ENCODE peak calls at places on chromosomes 6 and 20, in six cellular contexts. Z is psoas muscle, J is OCI-LY7, P is foreskin fibroblast, Q is A549, U is PC-9. X is an unnamed sample.

GRCh38 chr6:30361661-30362060 is 16.7 kb downstream of the RPP21 start:
- DNase-seq in Z (no peak), J (no peak), P (no peak), Q (no peak), U (no peak), X (no peak)

GRCh38 chr6:15417811-15418210 is 171.9 kb downstream of the JARID2 start:
- DNase-seq in Z (no peak), J (no peak), P (no peak), Q (no peak), U (peak; percentile 72), X (no peak)

GRCh38 chr6:6712258-6712978 is 123.9 kb downstream of the LY86 start:
- DNase-seq in Z (no peak), J (no peak), P (peak; percentile 73), Q (peak; percentile 83), U (peak; percentile 96), X (peak; percentile 50)

GRCh38 chr20:53773792-53774371 is 180.2 kb upstream of the ZNF217 start:
- DNase-seq in Z (no peak), J (no peak), P (peak; percentile 89), Q (peak; percentile 94), U (peak; percentile 99), X (peak; percentile 97)

GRCh38 chr20:48359692-48360337 is 468.0 kb downstream of the PREX1 start:
- DNase-seq in Z (no peak), J (peak; percentile 74), P (no peak), Q (no peak), U (no peak), X (no peak)

GRCh38 chr6:32854376-32855178 is 585 bp downstream of the PSMB9 start:
- DNase-seq in Z (no peak), J (peak; percentile 74), P (no peak), Q (no peak), U (no peak), X (no peak)

GRCh38 chr6:77456531-77457248 is 6.6 kb downstream of the HTR1B start:
- DNase-seq in Z (no peak), J (no peak), P (peak; percentile 99), Q (peak; percentile 77), U (no peak), X (peak; percentile 99)

GRCh38 chr20:1824177-1824576 is 71.0 kb upstream of the SIRPA start:
- DNase-seq in Z (no peak), J (no peak), P (no peak), Q (no peak), U (no peak), X (no peak)

GRCh38 chr6:138987299-138987642 is 782 bp downstream of the REPS1 start:
- DNase-seq in Z (peak; percentile 65), J (no peak), P (no peak), Q (no peak), U (no peak), X (no peak)

GRCh38 chr6:94443701-94444100 is 1024.3 kb upstream of the EPHA7 start:
- DNase-seq in Z (no peak), J (no peak), P (no peak), Q (no peak), U (no peak), X (no peak)

GRCh38 chr6:8446391-8446790 is 11.0 kb upstream of the SLC35B3 start:
- DNase-seq in Z (no peak), J (no peak), P (no peak), Q (no peak), U (no peak), X (no peak)

GRCh38 chr6:122730775-122731386 is 48.6 kb upstream of the FABP7 start:
- DNase-seq in Z (no peak), J (peak; percentile 18), P (peak; percentile 24), Q (peak; percentile 6), U (no peak), X (peak; percentile 12)

GRCh38 chr20:42492285-42492684 is 697.4 kb downstream of the PTPRT start:
- DNase-seq in Z (no peak), J (no peak), P (no peak), Q (no peak), U (no peak), X (no peak)

GRCh38 chr20:24289737-24290481 is 179.5 kb upstream of the SYNDIG1 start:
- DNase-seq in Z (no peak), J (no peak), P (no peak), Q (no peak), U (no peak), X (no peak)

GRCh38 chr20:39885975-39886649 is 802.9 kb downstream of the MAFB start:
- DNase-seq in Z (peak; percentile 80), J (peak; percentile 41), P (peak; percentile 73), Q (peak; percentile 32), U (peak; percentile 64), X (peak; percentile 70)

GRCh38 chr6:10847684-10848083 is 9.3 kb upstream of the MAK start:
- DNase-seq in Z (no peak), J (peak; percentile 21), P (no peak), Q (no peak), U (no peak), X (no peak)

GRCh38 chr20:23282111-23282510 is 68.5 kb upstream of the NXT1 start:
- DNase-seq in Z (no peak), J (no peak), P (no peak), Q (no peak), U (no peak), X (no peak)

GRCh38 chr6:9064156-9064555 is 628.8 kb upstream of the SLC35B3 start:
- DNase-seq in Z (no peak), J (no peak), P (no peak), Q (no peak), U (no peak), X (no peak)

DNA sequence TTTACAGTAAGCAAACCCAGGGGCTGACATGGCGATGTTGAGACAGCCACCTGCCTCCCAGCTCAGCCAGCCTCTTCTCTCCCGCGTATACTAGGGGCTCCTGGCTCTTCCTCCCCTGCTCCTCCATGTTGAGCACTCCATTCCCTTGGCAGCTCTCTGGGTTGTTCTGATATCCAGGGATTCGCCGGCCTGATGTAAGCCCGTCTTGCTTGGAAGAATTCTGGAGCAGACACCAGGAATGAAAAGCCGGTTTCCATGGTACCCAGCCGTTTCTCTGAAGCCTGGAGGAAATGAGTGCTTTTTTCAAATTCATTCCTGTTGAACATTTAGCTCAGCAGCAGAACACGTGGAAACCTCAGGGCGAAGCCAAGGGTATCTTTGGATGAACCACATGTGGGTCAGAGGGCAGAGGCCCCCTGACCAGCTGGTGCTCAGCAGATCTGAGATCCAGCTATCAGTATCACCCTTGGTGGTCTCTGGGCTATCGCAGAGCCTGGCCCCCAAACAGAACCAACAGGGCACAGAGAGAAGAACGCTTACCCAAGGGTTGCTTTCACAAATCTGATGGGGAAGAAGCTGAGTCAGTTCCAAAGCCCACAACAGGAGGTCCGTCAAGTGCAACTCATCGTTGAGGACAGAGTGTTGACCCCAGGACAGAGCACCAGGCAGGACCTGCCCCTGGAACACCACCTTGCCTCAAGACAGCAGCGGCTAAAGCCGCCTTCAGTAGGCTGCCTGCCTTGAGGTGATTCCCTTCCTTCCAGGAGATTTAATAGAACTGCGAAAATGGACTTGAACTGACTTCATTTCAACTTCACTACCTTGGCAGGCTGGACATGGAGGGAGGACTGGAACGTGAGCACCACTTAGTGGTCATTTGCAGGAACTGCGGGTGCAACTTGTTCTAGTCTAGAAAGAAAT is 96.1 kb upstream of the RIN2 start:
- DNase-seq in Z (peak; percentile 70), J (peak; percentile 63), P (peak; percentile 41), Q (peak; percentile 79), U (peak; percentile 52), X (peak; percentile 5)
- TF ChIP-seq CTCF in Z (peak; percentile 100), J (peak; percentile 95), P (peak; percentile 98), Q (peak; percentile 97), U (peak; percentile 97), X (peak; percentile 90)

GRCh38 chr6:93418448-93419303 is 683 bp downstream of the EPHA7 start:
- DNase-seq in Z (peak; percentile 42), J (no peak), P (peak; percentile 32), Q (peak; percentile 4), U (no peak), X (no peak)

GRCh38 chr6:93418113-93418447 is 1.3 kb downstream of the EPHA7 start:
- DNase-seq in Z (no peak), J (no peak), P (no peak), Q (no peak), U (no peak), X (no peak)

GRCh38 chr6:93417421-93417996 is 1.9 kb downstream of the EPHA7 start:
- DNase-seq in Z (no peak), J (no peak), P (no peak), Q (peak; percentile 19), U (no peak), X (no peak)

GRCh38 chr6:93419304-93420162 is at the start of gene EPHA7:
- DNase-seq in Z (peak; percentile 94), J (no peak), P (peak; percentile 90), Q (peak; percentile 74), U (peak; percentile 69), X (no peak)

DNA sequence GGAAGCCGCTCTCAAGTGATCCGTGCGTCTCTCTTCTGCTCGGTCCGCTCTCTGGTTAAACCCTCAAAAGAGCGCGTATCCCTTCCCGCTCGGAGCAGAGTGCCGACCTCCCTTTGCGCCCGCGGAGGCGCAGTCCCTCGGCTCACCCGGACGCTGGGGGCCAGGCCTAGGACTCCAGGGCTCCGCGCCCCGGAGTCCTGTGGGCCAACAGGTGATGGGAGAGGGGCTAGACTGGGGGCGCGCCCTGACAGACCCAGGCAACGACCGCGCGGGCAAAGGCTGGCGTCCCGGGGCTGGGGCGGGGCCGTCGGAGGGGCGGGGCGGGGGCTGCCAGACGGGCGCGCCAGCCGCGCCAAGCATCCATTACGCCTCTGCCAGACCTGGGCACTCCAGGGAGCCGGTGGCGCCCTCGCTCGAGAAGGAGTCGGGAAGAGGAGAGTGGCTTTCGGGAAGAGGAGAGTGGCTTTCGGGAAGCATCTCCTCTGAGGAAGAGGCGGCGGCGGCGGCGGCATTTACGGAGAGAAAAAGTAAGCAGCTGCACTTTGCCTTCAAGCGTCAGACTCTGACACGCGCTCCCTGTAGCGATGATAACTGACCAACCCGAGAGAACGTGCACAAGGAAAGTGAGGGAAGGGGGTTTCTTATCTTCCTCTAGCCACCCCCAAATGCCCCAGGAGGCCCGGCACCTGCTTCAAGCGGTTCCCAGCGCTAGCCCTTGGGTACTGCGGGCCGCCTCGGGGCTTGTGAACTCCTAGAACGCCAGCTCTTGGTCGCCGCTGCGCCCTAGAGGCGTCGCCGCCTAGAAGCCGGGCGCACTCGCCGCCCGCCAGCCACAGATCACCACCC is 2.6 kb downstream of the EPHA7 start:
- DNase-seq in Z (peak; percentile 48), J (no peak), P (peak; percentile 10), Q (peak; percentile 37), U (no peak), X (no peak)
- H3K4me3 ChIP-seq in Z (peak overlapping the region; percentile 67), J (no peak overlapping the region), P (no peak overlapping the region), Q (peak overlapping the region; percentile 48), U (no peak overlapping the region), X (peak overlapping the region; percentile 8)

DNA sequence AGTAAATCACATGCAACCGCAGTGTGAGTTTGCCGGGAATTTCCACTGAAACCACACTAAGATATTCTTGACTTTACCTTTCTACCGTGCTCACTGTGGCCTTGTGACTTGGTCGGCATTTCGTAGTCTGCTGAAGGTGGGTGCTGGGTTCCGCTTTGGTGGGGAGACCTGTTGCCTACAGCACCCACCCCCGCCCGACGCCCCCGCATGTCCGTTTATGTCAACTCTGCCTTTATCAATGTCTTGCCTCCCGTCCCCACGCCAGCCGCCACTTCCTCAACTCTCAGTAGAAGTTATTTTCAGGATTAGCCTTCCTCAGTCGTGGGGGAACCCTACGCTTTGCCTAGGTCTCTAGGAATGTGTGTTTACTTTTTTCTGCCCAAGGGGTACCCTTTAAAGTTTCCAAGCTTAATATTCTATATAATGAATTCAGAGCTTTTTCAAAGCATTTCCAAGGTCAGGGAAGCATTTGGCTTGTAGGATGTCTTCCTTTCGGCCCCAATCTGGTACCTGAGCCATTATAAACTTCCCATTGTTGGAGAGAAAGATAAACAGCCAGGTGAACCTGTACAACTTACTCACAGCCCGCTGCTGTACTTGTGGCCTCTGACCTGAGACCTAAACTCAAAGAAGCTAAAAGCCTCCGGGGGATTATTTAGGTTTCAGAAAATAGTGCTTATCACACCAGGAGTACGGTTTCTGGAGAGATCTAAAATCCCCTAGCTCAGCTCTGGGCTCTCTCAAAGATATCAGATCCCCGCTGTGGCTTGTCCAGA is 54.2 kb downstream of the TBC1D7 start:
- DNase-seq in Z (no peak), J (no peak), P (no peak), Q (no peak), U (no peak), X (no peak)
- TF ChIP-seq CTCF in Z (no peak), J (no peak), P (no peak), Q (no peak), U (no peak), X (no peak)

GRCh38 chr6:57147955-57148858 is 23.9 kb upstream of the BAG2 start:
- DNase-seq in Z (no peak), J (no peak), P (no peak), Q (no peak), U (no peak), X (no peak)
- H3K4me3 ChIP-seq in Z (no peak overlapping the region), J (no peak overlapping the region), P (no peak overlapping the region), Q (no peak overlapping the region), U (no peak overlapping the region), X (no peak overlapping the region)

X was measured in AG04449.